ENCODE peak calls at places on chromosomes 7 and 10, in eight cellular contexts. U, Y, D, L, P, S, A and E are unnamed samples.

GRCh38 chr7:49776994-49777393 is 3.6 kb downstream of the VWC2 start:
- DNase-seq in D (no peak), S (no peak), A (no peak), U (no peak), P (no peak), L (no peak), Y (peak), E (no peak)

GRCh38 chr7:134619627-134620331 is 26.9 kb upstream of the BPGM start:
- DNase-seq in A (no peak), L (no peak), S (no peak), Y (no peak), P (peak), U (peak), D (no peak), E (peak)

GRCh38 chr7:19920705-19921104 is 147.3 kb upstream of the TMEM196 start:
- DNase-seq in D (no peak), L (no peak), S (no peak), A (no peak), P (no peak), Y (no peak), U (no peak), E (no peak)

GRCh38 chr10:115164220-115164619 is 71.1 kb downstream of the ATRNL1 start:
- DNase-seq in S (no peak), A (no peak), D (no peak), P (no peak), Y (no peak), L (no peak), U (no peak), E (no peak)

GRCh38 chr7:135510603-135511183 is 791 bp upstream of the CNOT4 start:
- DNase-seq in D (no peak), S (peak), L (no peak), P (peak), U (no peak), A (no peak), Y (peak), E (peak)

GRCh38 chr10:13365168-13365687 is 17.1 kb upstream of the SEPHS1 start:
- DNase-seq in D (no peak), S (no peak), L (no peak), U (no peak), A (no peak), P (no peak), Y (no peak), E (no peak)

GRCh38 chr7:140079121-140079536 is 16.4 kb upstream of the PARP12 start:
- DNase-seq in A (no peak), P (peak), U (no peak), Y (peak), D (no peak), S (peak), L (no peak), E (peak)

GRCh38 chr10:29078919-29079318 is 210.0 kb upstream of the LYZL1 start:
- DNase-seq in L (no peak), U (no peak), P (no peak), D (no peak), A (no peak), S (no peak), Y (peak), E (peak)

GRCh38 chr10:114375082-114375481 is 29.2 kb downstream of the AFAP1L2 start:
- DNase-seq in A (no peak), U (no peak), L (no peak), D (no peak), S (no peak), Y (no peak), P (peak), E (peak)

GRCh38 chr7:142806021-142806353 is 35.2 kb downstream of the PRSS2 start:
- DNase-seq in D (no peak), P (no peak), L (no peak), U (no peak), Y (no peak), A (no peak), S (no peak), E (no peak)

GRCh38 chr7:142804715-142805114 is 33.9 kb downstream of the PRSS2 start:
- DNase-seq in A (no peak), Y (no peak), S (no peak), L (no peak), D (no peak), P (no peak), U (no peak), E (no peak)

GRCh38 chr7:142806957-142807356 is 36.2 kb downstream of the PRSS2 start:
- DNase-seq in D (no peak), Y (no peak), S (no peak), U (no peak), P (no peak), A (no peak), L (no peak), E (no peak)

GRCh38 chr7:142803901-142804300 is 33.1 kb downstream of the PRSS2 start:
- DNase-seq in D (no peak), L (no peak), Y (no peak), S (no peak), P (no peak), U (no peak), A (no peak), E (no peak)

GRCh38 chr7:142805350-142806020 is 34.7 kb downstream of the PRSS2 start:
- DNase-seq in P (no peak), Y (no peak), U (no peak), S (no peak), D (no peak), L (no peak), A (no peak), E (no peak)
- H3K4me3 ChIP-seq in P (no peak), Y (no peak), U (no peak), S (no peak), D (no peak), L (no peak), A (no peak), E (no peak)

GRCh38 chr7:128938524-128939074 is 872 bp downstream of the IRF5 start:
- DNase-seq in U (no peak), A (no peak), P (no peak), S (no peak), L (no peak), D (no peak), Y (peak), E (no peak)

GRCh38 chr7:128941323-128941890 is 3.7 kb downstream of the IRF5 start:
- DNase-seq in S (no peak), P (no peak), L (no peak), A (no peak), U (no peak), Y (no peak), D (no peak), E (no peak)

GRCh38 chr7:128940494-128941322 is 3.0 kb downstream of the IRF5 start:
- DNase-seq in P (no peak), L (no peak), S (no peak), A (peak), U (no peak), D (no peak), Y (no peak), E (no peak)

GRCh38 chr7:128939075-128939860 is 1.5 kb downstream of the IRF5 start:
- DNase-seq in S (no peak), A (no peak), D (no peak), Y (no peak), U (no peak), P (no peak), L (no peak), E (no peak)

DNA sequence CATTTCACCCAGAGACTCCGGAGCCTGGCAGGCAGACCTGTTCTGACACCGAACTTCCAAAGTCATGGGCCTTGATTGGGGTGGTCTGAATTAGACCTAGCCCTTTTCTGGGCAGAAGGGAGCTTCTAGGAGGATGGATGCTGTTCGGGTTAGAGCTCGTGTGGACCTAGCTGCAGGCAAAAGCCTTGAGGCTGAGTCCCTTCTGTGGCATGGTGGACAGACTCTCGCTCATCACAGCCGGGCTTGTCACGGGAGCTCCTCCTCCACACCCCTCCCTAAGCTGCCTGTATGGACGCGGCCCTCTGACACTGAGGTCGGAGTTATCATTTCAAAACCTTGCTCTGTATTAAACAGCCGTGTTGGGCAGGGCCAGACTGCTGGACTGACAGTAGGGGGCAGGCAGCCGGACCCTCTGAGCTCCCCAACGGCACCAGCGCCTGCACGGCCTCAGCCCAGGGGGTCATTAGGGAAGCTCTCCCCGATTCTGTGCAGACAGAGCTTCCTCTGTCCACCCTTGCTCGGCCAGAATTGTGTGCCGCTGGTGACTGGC is 2.2 kb downstream of the IRF5 start:
- DNase-seq in D (no peak), A (no peak), Y (no peak), U (no peak), S (no peak), L (no peak), P (no peak), E (no peak)
- H3K4me3 ChIP-seq in D (no peak), A (peak), Y (no peak), U (no peak), S (no peak), L (peak), P (no peak), E (no peak)

DNA sequence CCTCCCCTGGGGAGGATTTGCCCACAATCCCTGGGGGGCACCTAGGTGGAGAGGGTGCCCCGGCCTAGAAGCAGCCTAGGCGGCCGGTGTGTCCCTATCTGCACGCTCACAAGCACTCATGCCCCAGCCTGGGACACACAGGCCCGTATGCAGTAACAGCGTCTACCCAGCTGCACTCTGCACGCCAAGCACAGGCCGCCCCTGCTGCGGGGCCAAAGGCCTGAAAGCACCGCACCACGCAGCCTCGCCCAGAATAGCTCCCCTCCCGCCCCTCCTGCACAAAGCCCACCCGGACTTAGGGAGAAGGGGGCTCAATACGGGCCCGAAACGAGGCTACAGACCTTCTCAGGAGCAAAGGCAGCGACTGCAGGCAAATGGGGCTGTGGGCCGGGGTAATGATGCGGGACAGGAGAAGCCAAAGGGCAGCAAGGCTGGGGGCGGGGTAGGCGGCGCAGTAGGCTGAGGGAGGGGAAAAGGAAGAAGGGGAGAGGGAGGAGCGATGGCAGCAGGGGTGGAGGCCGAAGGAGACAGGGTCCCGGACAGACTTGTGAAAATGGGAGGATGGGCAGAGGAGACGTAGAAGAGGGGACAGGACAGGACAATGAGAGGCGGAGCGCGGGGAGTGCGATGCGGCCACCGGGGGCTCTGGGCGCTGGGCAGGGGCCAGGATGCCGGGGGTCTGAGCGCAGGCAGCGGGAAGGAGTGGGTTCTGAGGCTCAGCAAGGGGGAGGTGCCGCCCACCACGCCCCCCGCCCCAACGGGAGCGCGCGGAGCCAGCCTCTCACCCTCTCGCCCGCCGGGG is 544 bp downstream of the GPRIN2 start:
- DNase-seq in A (peak), S (peak), Y (peak), P (no peak), U (no peak), L (peak), D (peak), E (no peak)
- H3K4me3 ChIP-seq in A (peak), S (peak), Y (peak), P (peak), U (no peak), L (peak), D (peak), E (no peak)

DNA sequence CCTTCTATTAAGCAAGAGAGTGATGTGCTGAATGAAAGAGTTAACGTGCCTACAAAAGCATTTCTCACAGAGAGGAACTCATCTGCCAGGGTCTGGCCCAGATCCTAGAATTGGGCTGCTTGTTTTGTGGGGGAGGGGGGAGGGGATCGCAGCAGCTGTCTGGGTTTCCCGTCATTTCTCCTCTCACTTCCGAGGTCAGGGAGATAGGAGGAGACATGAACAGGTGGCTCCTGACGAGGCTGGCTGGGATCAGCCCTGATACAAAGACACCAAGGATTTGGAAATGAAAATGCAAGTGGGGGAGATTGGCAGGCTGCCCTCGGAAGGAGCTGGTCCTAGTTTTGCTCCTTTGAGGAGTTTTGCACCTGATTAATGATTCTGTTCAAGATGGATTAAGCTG is 86.7 kb upstream of the KMT2C start:
- DNase-seq in D (no peak), Y (no peak), L (no peak), P (peak), S (no peak), A (peak), U (no peak), E (peak)
- H3K4me3 ChIP-seq in D (no peak), Y (no peak), L (no peak), P (peak), S (no peak), A (peak), U (no peak), E (peak)

GRCh38 chr10:100970914-100971811 is 1.9 kb downstream of the SEMA4G start:
- DNase-seq in U (no peak), D (no peak), L (no peak), A (no peak), Y (no peak), P (no peak), S (peak), E (no peak)

GRCh38 chr10:100969175-100970075 is at the start of gene SEMA4G:
- DNase-seq in S (peak), D (no peak), P (peak), L (no peak), A (peak), Y (peak), U (no peak), E (peak)

GRCh38 chr10:100972115-100972903 is 3.0 kb downstream of the SEMA4G start:
- DNase-seq in S (no peak), Y (no peak), P (no peak), A (no peak), D (no peak), L (no peak), U (no peak), E (no peak)

GRCh38 chr10:100968839-100969174 is 497 bp upstream of the SEMA4G start:
- DNase-seq in Y (no peak), D (no peak), U (no peak), A (no peak), S (no peak), P (no peak), L (no peak), E (no peak)

GRCh38 chr10:100970076-100970913 is 991 bp downstream of the SEMA4G start:
- DNase-seq in Y (peak), L (no peak), D (no peak), S (peak), U (no peak), A (no peak), P (no peak), E (no peak)
- H3K4me3 ChIP-seq in Y (peak), L (peak), D (peak), S (peak), U (no peak), A (peak), P (peak), E (peak)